ENCODE peak calls at places on chromosome 2, in four cellular contexts. G is uterus, H is spleen, Z is esophagus squamous epithelium. D is an unnamed sample.

GRCh38 chr2:80560298-80560697 is 255.7 kb upstream of the LRRTM1 start:
- DNase-seq in G (no peak), Z (no peak), H (no peak), D (no peak)

GRCh38 chr2:152025678-152026287 is 73.1 kb downstream of the CACNB4 start:
- DNase-seq in H (peak; percentile 95), Z (peak; percentile 10), G (peak; percentile 54), D (peak; percentile 35)

GRCh38 chr2:133986076-133986837 is 267.6 kb upstream of the MGAT5 start:
- DNase-seq in Z (no peak), G (no peak), H (no peak), D (no peak)

GRCh38 chr2:26757873-26758789 is 6.0 kb upstream of the SLC35F6 start:
- DNase-seq in G (peak; percentile 74), H (no peak), Z (no peak), D (peak; percentile 39)

GRCh38 chr2:226835420-226835795 is 446 bp upstream of the RHBDD1 start:
- DNase-seq in G (no peak), H (peak; percentile 92), Z (peak; percentile 16), D (no peak)

GRCh38 chr2:224059178-224059577 is 20.1 kb upstream of the SERPINE2 start:
- DNase-seq in Z (no peak), G (no peak), H (no peak), D (no peak)

GRCh38 chr2:178761759-178762371 is 45.4 kb downstream of the TTN start:
- DNase-seq in G (no peak), H (no peak), Z (no peak), D (no peak)

GRCh38 chr2:2565671-2566070 is 234.6 kb upstream of the MYT1L start:
- DNase-seq in H (peak; percentile 47), G (no peak), Z (no peak), D (no peak)

GRCh38 chr2:160695402-160696060 is 201.9 kb upstream of the RBMS1 start:
- DNase-seq in Z (no peak), H (no peak), G (peak; percentile 65), D (no peak)

GRCh38 chr2:184654945-184655344 is 56.6 kb downstream of the ZNF804A start:
- DNase-seq in G (no peak), Z (no peak), H (no peak), D (no peak)

DNA sequence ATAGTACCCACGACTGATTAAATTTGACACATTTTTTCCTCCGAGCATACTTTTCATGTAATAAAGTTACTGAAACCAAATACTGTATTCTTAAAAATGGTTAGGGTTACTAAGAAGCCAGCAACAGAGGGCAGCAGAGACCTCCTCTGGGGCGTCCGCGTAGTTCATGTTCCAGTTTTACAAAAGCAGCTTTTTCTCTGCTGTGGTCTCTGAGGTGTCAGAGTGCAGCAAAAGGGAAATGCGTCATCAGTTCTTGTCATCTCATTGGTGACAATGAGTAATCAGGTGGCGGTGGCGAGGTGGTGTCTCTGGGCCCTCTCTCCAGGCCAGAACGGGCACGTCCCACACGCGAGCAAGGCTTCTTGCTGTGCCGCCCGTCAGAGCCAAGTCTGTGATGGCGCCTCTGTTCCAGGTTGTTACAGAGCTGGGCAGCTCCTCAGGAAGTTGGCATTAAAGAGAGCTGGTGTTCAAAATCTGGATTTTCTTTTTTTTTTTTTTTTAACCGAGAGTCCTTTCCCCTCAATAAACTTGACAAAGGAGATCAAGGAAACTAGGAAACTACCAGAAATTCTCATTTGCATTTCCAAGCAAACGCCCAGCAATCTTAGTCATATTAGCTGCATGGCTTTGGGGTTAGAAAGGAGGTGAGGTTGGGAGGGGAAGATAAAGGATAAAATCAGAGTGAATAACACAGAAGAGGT is 98.6 kb upstream of the BZW1 start:
- DNase-seq in G (peak; percentile 75), Z (peak; percentile 76), H (peak; percentile 95), D (peak; percentile 74)
- TF ChIP-seq POLR2A in G (peak; percentile 69), Z (peak; percentile 89), H (peak; percentile 86), D (peak; percentile 80)

GRCh38 chr2:71276311-71277158 is 49.6 kb upstream of the PAIP2B start:
- DNase-seq in Z (peak; percentile 17), H (peak; percentile 95), G (peak; percentile 61), D (peak; percentile 91)
- TF ChIP-seq POLR2A in Z (peak; percentile 51), H (no peak), G (peak; percentile 69), D (peak; percentile 78)

DNA sequence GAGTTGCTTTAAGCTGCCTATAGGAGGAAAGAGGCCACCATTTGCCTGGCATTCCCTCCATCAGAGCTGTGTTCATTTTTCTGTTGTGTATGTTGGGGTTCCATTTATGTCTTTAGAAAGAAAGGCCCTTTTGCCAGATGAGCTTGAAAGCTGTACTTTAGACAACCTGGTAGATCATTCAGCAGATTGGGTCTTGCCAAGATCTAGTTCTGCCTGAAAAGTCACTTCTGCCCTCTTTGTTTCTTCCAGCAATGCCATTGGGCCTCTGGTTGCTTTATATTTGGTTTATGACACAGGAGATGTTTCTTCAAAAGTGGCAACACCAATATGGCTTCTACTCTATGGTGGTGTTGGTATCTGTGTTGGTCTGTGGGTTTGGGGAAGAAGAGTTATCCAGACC is 14.4 kb downstream of the SLC20A1 start:
- DNase-seq in G (no peak), H (no peak), Z (no peak), D (no peak)
- TF ChIP-seq POLR2A in G (no peak), H (no peak), Z (no peak), D (no peak)

GRCh38 chr2:62224976-62225375 is 29.1 kb downstream of the B3GNT2 start:
- DNase-seq in G (no peak), Z (no peak), H (no peak), D (no peak)

GRCh38 chr2:62234755-62235655 is 39.1 kb downstream of the B3GNT2 start:
- DNase-seq in G (no peak), H (no peak), Z (no peak), D (no peak)

GRCh38 chr2:62227386-62228075 is 31.6 kb downstream of the B3GNT2 start:
- DNase-seq in H (no peak), G (no peak), Z (no peak), D (no peak)

GRCh38 chr2:62231541-62231940 is 35.6 kb downstream of the B3GNT2 start:
- DNase-seq in G (no peak), H (no peak), Z (no peak), D (no peak)

GRCh38 chr2:62229082-62229620 is 33.2 kb downstream of the B3GNT2 start:
- DNase-seq in H (no peak), G (no peak), Z (no peak), D (no peak)
- TF ChIP-seq POLR2A in H (no peak), G (no peak), Z (no peak), D (no peak)

GRCh38 chr2:37636209-37637077 is 35.0 kb downstream of the CDC42EP3 start:
- DNase-seq in Z (no peak), G (no peak), H (peak; percentile 81), D (no peak)
- TF ChIP-seq POLR2A in Z (no peak), G (no peak), H (no peak), D (no peak)

DNA sequence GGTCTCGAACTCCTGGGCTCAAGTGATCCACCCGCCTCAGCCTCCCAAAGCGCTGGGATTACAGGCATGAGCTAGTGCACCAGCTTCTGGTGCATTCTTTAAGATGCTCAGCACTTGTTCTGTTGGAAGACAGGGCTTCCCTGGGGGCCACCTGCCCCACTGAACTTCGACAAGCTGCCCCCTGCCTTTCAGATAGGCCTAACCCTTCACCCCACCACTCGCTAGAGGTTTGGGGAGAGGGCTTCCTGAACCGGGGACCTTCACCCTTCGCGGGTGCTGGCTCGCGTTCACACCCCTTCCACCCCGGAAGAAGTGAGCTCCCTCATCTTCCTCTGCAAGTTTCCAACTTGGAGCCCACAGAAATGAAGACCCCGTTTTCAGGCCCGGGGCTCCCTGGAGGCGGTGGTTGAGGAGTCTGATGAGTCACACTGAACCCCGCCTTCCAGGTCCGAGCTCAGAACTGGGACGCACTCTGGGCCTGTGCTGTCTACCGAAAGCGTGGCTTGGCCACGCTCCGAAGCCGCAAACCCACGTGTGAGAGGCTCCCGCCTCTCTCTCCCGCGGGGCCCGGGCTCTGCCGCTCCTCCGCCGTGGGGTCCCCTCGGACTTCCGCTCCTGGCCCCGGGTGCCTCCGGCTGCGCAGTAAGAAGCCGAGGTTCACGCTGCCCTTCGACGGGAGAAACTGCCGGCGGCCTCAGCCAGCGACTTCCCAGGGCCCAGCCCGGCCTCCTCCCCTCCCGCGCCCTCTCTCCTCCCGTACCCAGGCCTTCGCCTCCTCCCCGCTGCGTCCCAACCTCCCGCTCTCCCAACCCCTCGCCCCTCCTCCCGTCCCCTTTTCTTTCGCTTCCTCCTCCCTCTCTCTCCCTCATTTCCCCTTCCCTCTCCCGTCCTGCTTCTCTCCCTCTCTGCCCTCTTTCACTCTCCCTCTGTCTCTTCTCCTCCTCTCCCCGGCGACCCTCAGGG is 47.5 kb upstream of the SP3 start:
- DNase-seq in Z (peak; percentile 24), G (peak; percentile 85), H (peak; percentile 88), D (no peak)
- TF ChIP-seq POLR2A in Z (peak; percentile 50), G (peak; percentile 24), H (no peak), D (no peak)

GRCh38 chr2:54619660-54620231 is 103.7 kb upstream of the EML6 start:
- DNase-seq in Z (no peak), H (no peak), G (no peak), D (no peak)
- TF ChIP-seq POLR2A in Z (no peak), H (no peak), G (no peak), D (no peak)

GRCh38 chr2:11680901-11681721 is 11.1 kb upstream of the NTSR2 start:
- DNase-seq in H (peak; percentile 56), Z (no peak), G (no peak), D (no peak)
- TF ChIP-seq POLR2A in H (no peak), Z (no peak), G (no peak), D (no peak)

DNA sequence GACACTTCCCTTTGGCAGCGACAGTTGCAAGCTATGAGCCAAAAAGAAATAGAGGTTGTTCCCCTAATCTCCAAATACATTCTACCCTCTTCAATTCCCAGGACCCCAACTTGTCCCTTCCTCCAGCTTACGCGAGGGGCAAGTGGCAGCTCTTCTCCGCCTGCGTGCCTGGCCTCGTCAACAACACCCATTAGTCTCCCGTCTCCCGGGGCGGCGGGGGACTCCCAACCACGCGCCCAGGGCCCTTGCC is 545 bp upstream of the UBE2E3 start:
- DNase-seq in Z (peak; percentile 16), G (no peak), H (no peak), D (no peak)
- TF ChIP-seq POLR2A in Z (no peak), G (no peak), H (no peak), D (no peak)

GRCh38 chr2:214808961-214809750 is at the start of gene BARD1:
- DNase-seq in Z (peak; percentile 7), G (peak; percentile 47), H (peak; percentile 86), D (peak; percentile 30)
- TF ChIP-seq POLR2A in Z (peak; percentile 61), G (peak; percentile 70), H (no peak), D (peak; percentile 69)

D was measured in H54.